ENCODE peak calls at places on chromosomes 5 and 9, in ten cellular contexts. T is left lobe of liver; J is HEK293T; B is posterior cingulate gyrus; Z is mammary epithelial cell; Q is stimulated activated CD8-positive, alpha-beta memory T cell treated with anti-CD3 and anti-CD28 coated beads, Interleukin-15, amount 100 ng/mL, for 4 hours; Y is PC-3; A is small intestine; K is GM13977; L is adrenal gland. W is an unnamed sample.

GRCh38 chr9:78544260-78544659 is 247.3 kb downstream of the PSAT1 start:
- DNase-seq in T (no peak), J (no peak), B (no peak), Z (no peak), Q (no peak), Y (no peak), A (no peak), K (no peak), L (no peak), W (no peak)

GRCh38 chr9:38208206-38208901 is 139.3 kb upstream of the SHB start:
- DNase-seq in T (no peak), J (no peak), B (no peak), Z (peak), Q (no peak), Y (no peak), A (no peak), K (no peak), L (no peak), W (no peak)

GRCh38 chr5:164597293-164597900 is 1092.0 kb downstream of the MAT2B start:
- DNase-seq in T (no peak), J (peak), B (no peak), Z (peak), Q (no peak), Y (peak), A (peak), K (peak), L (no peak), W (peak)

GRCh38 chr5:138177936-138178515 is 404 bp downstream of the BRD8 start:
- DNase-seq in T (peak), J (peak), B (no peak), Z (peak), Q (no peak), Y (peak), A (peak), K (peak), L (peak), W (peak)

GRCh38 chr9:99385814-99386279 is 163.8 kb downstream of the SEC61B start:
- DNase-seq in T (no peak), J (peak), B (no peak), Z (no peak), Q (no peak), Y (no peak), A (no peak), K (no peak), L (no peak), W (peak)

GRCh38 chr9:96126321-96126881 is 175.6 kb downstream of the HSD17B3 start:
- DNase-seq in T (no peak), J (no peak), B (no peak), Z (no peak), Q (no peak), Y (no peak), A (no peak), K (no peak), L (no peak), W (no peak)

GRCh38 chr9:89534464-89534863 is 36.6 kb upstream of the SEMA4D start:
- DNase-seq in T (no peak), J (no peak), B (no peak), Z (no peak), Q (no peak), Y (no peak), A (no peak), K (no peak), L (no peak), W (no peak)

GRCh38 chr9:136901516-136902258 is 15.4 kb downstream of the TRAF2 start:
- DNase-seq in T (no peak), J (no peak), B (no peak), Z (peak), Q (peak), Y (peak), A (peak), K (peak), L (no peak), W (no peak)

GRCh38 chr5:89034588-89034987 is 151.6 kb upstream of the MEF2C start:
- DNase-seq in T (no peak), J (no peak), B (no peak), Z (peak), Q (no peak), Y (peak), A (no peak), K (no peak), L (peak), W (no peak)

GRCh38 chr5:31361234-31361633 is 167.7 kb downstream of the CDH6 start:
- DNase-seq in T (no peak), J (no peak), B (no peak), Z (peak), Q (no peak), Y (peak), A (no peak), K (no peak), L (no peak), W (no peak)

GRCh38 chr9:130780865-130781504 is 54.1 kb upstream of the ABL1 start:
- DNase-seq in T (no peak), J (peak), B (no peak), Z (no peak), Q (no peak), Y (no peak), A (no peak), K (no peak), L (peak), W (no peak)

GRCh38 chr5:112737472-112738179 is at the start of gene APC:
- DNase-seq in T (peak), J (peak), B (peak), Z (peak), Q (peak), Y (no peak), A (peak), K (peak), L (peak), W (no peak)

W was measured in NCI-H82.